ENCODE peak calls at places on chromosomes 16 and 17, in four cellular contexts. T, H, R and J are unnamed samples.

GRCh38 chr16:22293137-22294106 is 3.8 kb upstream of the POLR3E start:
- DNase-seq in T (no peak), H (no peak), R (no peak), J (no peak)

GRCh38 chr17:142876-143784 is 5.8 kb downstream of the SCGB1C2 start:
- DNase-seq in T (no peak), H (peak; percentile 8), R (no peak), J (no peak)

GRCh38 chr16:82582971-82583370 is 43.8 kb upstream of the CDH13 start:
- DNase-seq in T (no peak), H (no peak), R (no peak), J (no peak)

GRCh38 chr16:27982184-27982583 is 81.3 kb downstream of the GSG1L start:
- DNase-seq in T (no peak), H (no peak), R (no peak), J (no peak)

GRCh38 chr17:41544497-41544896 is 16.4 kb upstream of the KRT19 start:
- DNase-seq in T (no peak), H (no peak), R (no peak), J (no peak)

GRCh38 chr17:36824678-36825091 is 112.6 kb upstream of the LHX1 start:
- DNase-seq in T (no peak), H (no peak), R (no peak), J (no peak)

GRCh38 chr16:2333772-2334379 is 6.7 kb downstream of the ABCA3 start:
- DNase-seq in T (no peak), H (no peak), R (no peak), J (no peak)

GRCh38 chr16:76125871-76126270 is 151.3 kb upstream of the CNTNAP4 start:
- DNase-seq in T (no peak), H (no peak), R (no peak), J (no peak)

GRCh38 chr17:4476017-4476416 is 22.7 kb upstream of the SPNS2 start:
- DNase-seq in T (no peak), H (no peak), R (no peak), J (no peak)